ENCODE peak calls at places on chromosomes 4 and X, in nine cellular contexts. Z is OCI-LY7, Q is A549, G is lung, O is HCT116, J is tibial nerve, R is epithelial cell of proximal tubule, X is cardiac fibroblast, I is BE2C. N is an unnamed sample.

GRCh38 chr4:104896623-104897296 is 249.9 kb upstream of the TET2 start:
- DNase-seq in Z (no peak), Q (no peak), G (no peak), O (no peak), J (no peak), R (no peak), X (no peak), I (no peak), N (peak)

GRCh38 chr4:184599492-184600135 is 49.6 kb downstream of the CASP3 start:
- DNase-seq in Z (no peak), Q (no peak), G (no peak), O (no peak), J (no peak), R (peak), X (peak), I (no peak), N (no peak)

GRCh38 chr4:24924309-24924781 is 11.5 kb upstream of the CCDC149 start:
- DNase-seq in Z (no peak), Q (no peak), G (no peak), O (no peak), J (no peak), R (peak), X (peak), I (no peak), N (no peak)

GRCh38 chrX:150643271-150643670 is 49.9 kb upstream of the MTMR1 start:
- DNase-seq in Z (no peak), Q (no peak), G (no peak), O (no peak), J (no peak), R (no peak), X (peak), I (no peak), N (no peak)

GRCh38 chrX:9148626-9149385 is 114.9 kb upstream of the FAM9B start:
- DNase-seq in Z (no peak), Q (no peak), G (no peak), O (no peak), J (no peak), R (no peak), X (peak), I (no peak), N (no peak)

GRCh38 chr4:8303081-8303480 is 33.5 kb downstream of the HTRA3 start:
- DNase-seq in Z (no peak), Q (no peak), G (no peak), O (no peak), J (no peak), R (no peak), X (no peak), I (peak), N (no peak)

GRCh38 chr4:112296949-112297483 is at the start of gene ALPK1:
- DNase-seq in Z (peak), Q (peak), G (no peak), O (peak), J (peak), R (peak), X (peak), I (no peak), N (no peak)

GRCh38 chrX:26649534-26649933 is 433.6 kb downstream of the MAGEB5 start:
- DNase-seq in Z (peak), Q (peak), G (no peak), O (peak), J (no peak), R (no peak), X (peak), I (peak), N (peak)

GRCh38 chr4:85734446-85734845 is 259.5 kb downstream of the ARHGAP24 start:
- DNase-seq in Z (no peak), Q (no peak), G (no peak), O (peak), J (no peak), R (no peak), X (peak), I (peak), N (no peak)

GRCh38 chrX:45788941-45789348 is 588.3 kb upstream of the DIPK2B start:
- DNase-seq in Z (no peak), Q (no peak), G (no peak), O (no peak), J (no peak), R (no peak), X (peak), I (no peak), N (no peak)

GRCh38 chr4:10623862-10624261 is 60.7 kb downstream of the CLNK start:
- DNase-seq in Z (no peak), Q (no peak), G (no peak), O (no peak), J (no peak), R (no peak), X (no peak), I (no peak), N (no peak)

GRCh38 chr4:89193828-89194227 is 82.5 kb downstream of the TIGD2 start:
- DNase-seq in Z (no peak), Q (no peak), G (no peak), O (no peak), J (no peak), R (no peak), X (no peak), I (no peak), N (no peak)

GRCh38 chr4:147822128-147822527 is 90.2 kb downstream of the ARHGAP10 start:
- DNase-seq in Z (no peak), Q (no peak), G (peak), O (no peak), J (peak), R (no peak), X (peak), I (peak), N (no peak)

GRCh38 chrX:104564921-104565703 is 887 bp upstream of the IL1RAPL2 start:
- DNase-seq in Z (no peak), Q (no peak), G (no peak), O (no peak), J (no peak), R (no peak), X (no peak), I (no peak), N (no peak)

GRCh38 chr4:188915175-188915574 is 775.9 kb downstream of the TRIML1 start:
- DNase-seq in Z (no peak), Q (no peak), G (no peak), O (no peak), J (no peak), R (no peak), X (no peak), I (no peak), N (no peak)

GRCh38 chr4:2791518-2792395 is 1.1 kb upstream of the SH3BP2 start:
- DNase-seq in Z (no peak), Q (no peak), G (no peak), O (no peak), J (no peak), R (no peak), X (no peak), I (peak), N (no peak)

GRCh38 chrX:115952417-115953092 is 218.0 kb upstream of the AGTR2 start:
- DNase-seq in Z (no peak), Q (no peak), G (no peak), O (no peak), J (no peak), R (no peak), X (no peak), I (peak), N (no peak)

GRCh38 chr4:98210293-98210692 is 50.9 kb upstream of the RAP1GDS1 start:
- DNase-seq in Z (no peak), Q (no peak), G (no peak), O (no peak), J (no peak), R (no peak), X (no peak), I (no peak), N (no peak)

GRCh38 chr4:143389543-143390195 is 53.0 kb downstream of the GAB1 start:
- DNase-seq in Z (no peak), Q (no peak), G (no peak), O (no peak), J (no peak), R (no peak), X (peak), I (no peak), N (no peak)

GRCh38 chr4:7591409-7592063 is 156.8 kb upstream of the PSAPL1 start:
- DNase-seq in Z (no peak), Q (no peak), G (no peak), O (no peak), J (no peak), R (no peak), X (no peak), I (no peak), N (no peak)

GRCh38 chrX:8981742-8982141 is 52.2 kb downstream of the FAM9B start:
- DNase-seq in Z (no peak), Q (no peak), G (no peak), O (no peak), J (no peak), R (no peak), X (no peak), I (no peak), N (no peak)

GRCh38 chrX:18012974-18013373 is 151.9 kb upstream of the RAI2 start:
- DNase-seq in Z (no peak), Q (no peak), G (no peak), O (no peak), J (no peak), R (no peak), X (no peak), I (no peak), N (no peak)

DNA sequence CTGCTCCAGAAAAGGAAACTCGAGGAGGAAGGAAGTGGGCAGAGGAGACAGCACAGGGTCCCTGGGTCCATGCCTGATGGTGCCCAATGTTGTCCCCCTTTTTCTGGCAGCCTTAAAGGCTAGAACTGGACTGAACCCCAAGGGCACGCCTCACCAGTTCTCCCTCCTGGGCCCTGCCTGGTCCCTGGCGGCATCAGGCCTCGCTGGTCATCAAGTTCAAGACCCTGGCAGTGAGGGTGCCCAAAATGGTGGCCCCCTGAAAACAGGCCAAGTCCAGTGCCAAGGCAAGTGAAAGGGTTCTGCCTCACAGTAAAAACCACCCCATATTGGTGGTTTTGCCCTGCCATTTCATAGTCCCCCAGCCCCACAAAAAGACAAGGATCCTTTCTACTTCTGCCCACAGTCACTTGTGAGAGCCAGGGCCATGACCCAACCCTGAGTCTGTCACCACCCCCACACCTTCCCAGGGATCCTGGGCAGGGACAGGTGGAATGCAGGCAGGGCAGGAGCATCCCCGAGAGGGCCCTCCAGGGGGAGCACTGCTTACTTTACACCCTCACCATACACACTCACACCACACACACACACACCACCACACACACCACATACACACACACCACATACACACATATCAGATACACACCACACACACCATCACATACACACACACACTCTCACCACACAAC is 107.6 kb downstream of the DCTD start:
- DNase-seq in Z (no peak), Q (no peak), G (no peak), O (peak), J (no peak), R (no peak), X (no peak), I (no peak), N (no peak)
- TF ChIP-seq CTCF in Z (peak), Q (no peak), G (no peak), O (peak), J (no peak), R (no peak), X (no peak), I (peak), N (peak)

DNA sequence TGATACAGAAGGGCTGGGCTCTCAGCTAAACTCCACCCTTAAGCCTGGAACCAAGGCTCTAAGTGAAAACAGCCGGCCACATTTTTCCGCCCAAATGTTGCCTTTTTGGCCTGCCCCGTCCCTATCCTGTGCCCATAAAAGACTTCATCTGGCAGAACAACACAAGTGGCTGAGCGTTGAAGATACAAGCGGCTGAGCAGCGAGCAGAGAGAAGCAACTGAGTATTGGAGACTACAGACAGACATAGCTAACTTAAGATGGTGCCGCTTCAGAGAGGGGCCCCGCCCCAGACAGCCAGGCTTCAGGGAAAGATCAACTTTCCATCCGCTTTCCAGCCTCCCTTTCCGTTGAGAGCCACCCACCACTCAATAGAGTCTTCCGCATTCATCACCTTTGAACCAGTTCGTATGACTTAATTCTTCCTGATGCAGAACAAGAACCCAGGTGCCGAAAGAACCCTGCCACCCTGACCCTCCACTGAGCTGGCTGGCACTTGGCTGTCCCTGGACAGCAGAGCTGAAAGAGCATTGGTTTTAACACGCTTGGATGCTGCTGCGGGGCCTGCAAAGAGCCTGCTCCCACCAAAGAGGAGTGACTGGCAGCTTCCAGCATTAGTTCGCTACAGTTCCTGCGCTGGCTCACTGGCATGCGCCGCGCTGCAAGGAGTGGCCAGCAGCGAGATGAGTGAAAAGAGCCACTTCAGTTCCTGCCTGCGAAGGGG is 853.2 kb upstream of the INTU start:
- DNase-seq in Z (no peak), Q (no peak), G (no peak), O (no peak), J (peak), R (no peak), X (no peak), I (no peak), N (no peak)
- H3K4me3 ChIP-seq in Z (no peak), Q (no peak), G (no peak), O (no peak), J (no peak), R (no peak), X (no peak), I (no peak), N (no peak)

GRCh38 chr4:169945636-169946035 is 80.6 kb downstream of the MFAP3L start:
- DNase-seq in Z (no peak), Q (no peak), G (no peak), O (no peak), J (no peak), R (no peak), X (no peak), I (no peak), N (no peak)

GRCh38 chr4:169934794-169935400 is 91.3 kb downstream of the MFAP3L start:
- DNase-seq in Z (no peak), Q (no peak), G (no peak), O (no peak), J (no peak), R (no peak), X (no peak), I (no peak), N (no peak)

GRCh38 chr4:169941141-169941540 is 85.1 kb downstream of the MFAP3L start:
- DNase-seq in Z (no peak), Q (no peak), G (no peak), O (no peak), J (no peak), R (no peak), X (no peak), I (no peak), N (no peak)

DNA sequence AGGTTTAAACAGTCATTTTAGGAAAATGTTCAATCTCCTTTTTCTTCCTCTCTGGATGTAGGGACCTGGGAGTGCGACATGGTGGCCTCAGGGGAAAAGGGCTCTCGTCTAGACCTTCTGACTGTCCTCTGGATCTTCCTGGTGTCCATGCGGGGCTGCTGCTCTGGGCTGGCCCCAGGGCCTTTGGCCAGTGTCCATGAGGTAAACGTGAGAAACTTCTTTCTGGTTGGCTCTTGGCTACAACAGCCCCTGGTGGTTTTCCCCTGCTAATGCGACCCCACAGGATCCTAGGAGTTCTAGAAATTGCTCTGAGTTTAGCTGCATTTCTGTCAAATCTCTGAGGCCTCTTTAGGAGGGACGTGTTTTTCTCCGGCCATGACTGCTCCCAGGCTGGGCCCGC is 85.7 kb downstream of the MFAP3L start:
- DNase-seq in Z (no peak), Q (no peak), G (no peak), O (no peak), J (no peak), R (no peak), X (no peak), I (peak), N (no peak)
- TF ChIP-seq CTCF in Z (no peak), Q (no peak), G (no peak), O (peak), J (no peak), R (peak), X (no peak), I (peak), N (no peak)

GRCh38 chrX:16120431-16120830 is 2.9 kb upstream of the GRPR start:
- DNase-seq in Z (peak), Q (no peak), G (no peak), O (no peak), J (no peak), R (no peak), X (no peak), I (no peak), N (no peak)

GRCh38 chrX:16123222-16123786 is at the start of gene GRPR:
- DNase-seq in Z (peak), Q (peak), G (peak), O (peak), J (peak), R (peak), X (peak), I (peak), N (peak)

GRCh38 chrX:16130707-16131106 is 7.3 kb downstream of the GRPR start:
- DNase-seq in Z (no peak), Q (no peak), G (no peak), O (no peak), J (no peak), R (no peak), X (no peak), I (no peak), N (no peak)

GRCh38 chrX:16124201-16124600 is 836 bp downstream of the GRPR start:
- DNase-seq in Z (no peak), Q (no peak), G (no peak), O (no peak), J (no peak), R (no peak), X (no peak), I (no peak), N (no peak)

GRCh38 chrX:16125520-16126149 is 2.3 kb downstream of the GRPR start:
- DNase-seq in Z (no peak), Q (no peak), G (no peak), O (no peak), J (no peak), R (no peak), X (no peak), I (no peak), N (no peak)
- H3K4me3 ChIP-seq in Z (peak), Q (no peak), G (no peak), O (no peak), J (no peak), R (no peak), X (no peak), I (no peak), N (no peak)

GRCh38 chr4:113880240-113881028 is 99.0 kb downstream of the ARSJ start:
- DNase-seq in Z (no peak), Q (no peak), G (no peak), O (no peak), J (no peak), R (no peak), X (peak), I (no peak), N (no peak)

GRCh38 chr4:113882668-113883067 is 96.8 kb downstream of the ARSJ start:
- DNase-seq in Z (no peak), Q (no peak), G (no peak), O (no peak), J (no peak), R (no peak), X (peak), I (no peak), N (no peak)

GRCh38 chr4:113881256-113881655 is 98.2 kb downstream of the ARSJ start:
- DNase-seq in Z (no peak), Q (no peak), G (no peak), O (no peak), J (no peak), R (no peak), X (no peak), I (no peak), N (no peak)

GRCh38 chr4:113874480-113874879 is 105.0 kb downstream of the ARSJ start:
- DNase-seq in Z (no peak), Q (no peak), G (no peak), O (no peak), J (no peak), R (no peak), X (no peak), I (no peak), N (no peak)

GRCh38 chr4:113878718-113879117 is 100.7 kb downstream of the ARSJ start:
- DNase-seq in Z (peak), Q (no peak), G (no peak), O (no peak), J (no peak), R (peak), X (peak), I (peak), N (no peak)
- TF ChIP-seq CTCF in Z (peak), Q (peak), G (no peak), O (peak), J (no peak), R (peak), X (peak), I (peak), N (peak)

GRCh38 chrX:19912-20571 is 261.1 kb upstream of the PLCXD1 start:
- DNase-seq in Z (peak), Q (no peak), G (no peak), O (no peak), J (no peak), R (no peak), X (peak), I (peak), N (no peak)
- H3K4me3 ChIP-seq in Z (peak), Q (no peak), G (no peak), O (peak), J (no peak), R (peak), X (peak), I (peak), N (peak)

GRCh38 chrX:78119521-78120227 is 15.6 kb downstream of the PGK1 start:
- DNase-seq in Z (no peak), Q (no peak), G (no peak), O (no peak), J (no peak), R (no peak), X (no peak), I (no peak), N (no peak)
- TF ChIP-seq CTCF in Z (peak), Q (peak), G (no peak), O (peak), J (no peak), R (peak), X (peak), I (peak), N (no peak)

DNA sequence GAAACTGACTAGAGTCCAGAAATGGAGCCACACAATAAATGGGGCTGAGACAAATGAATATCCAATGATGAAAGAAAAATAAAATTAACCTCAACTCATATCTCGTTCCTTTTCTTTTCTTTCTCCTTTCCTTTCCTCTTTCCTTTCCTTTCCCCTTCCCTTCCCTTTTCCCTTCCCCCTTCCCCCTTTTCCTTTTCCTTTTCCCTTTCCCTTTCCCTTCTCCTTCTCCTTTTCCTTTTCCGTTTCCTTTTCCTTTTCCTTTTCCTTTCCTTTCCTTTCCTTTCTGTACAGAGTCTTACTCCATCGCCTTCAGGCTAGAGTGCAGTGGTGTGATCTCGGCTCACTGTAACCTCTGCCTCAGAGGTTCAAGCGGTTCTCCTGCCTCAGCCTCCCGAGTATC is 146.3 kb downstream of the RTL9 start:
- DNase-seq in Z (no peak), Q (no peak), G (no peak), O (no peak), J (no peak), R (no peak), X (no peak), I (no peak), N (no peak)
- H3K4me3 ChIP-seq in Z (no peak), Q (no peak), G (no peak), O (no peak), J (no peak), R (no peak), X (no peak), I (no peak), N (no peak)

GRCh38 chrX:3651272-3651671 is 62.2 kb downstream of the PRKX start:
- DNase-seq in Z (peak), Q (no peak), G (no peak), O (peak), J (no peak), R (no peak), X (peak), I (no peak), N (no peak)
- TF ChIP-seq CTCF in Z (peak), Q (peak), G (peak), O (peak), J (peak), R (peak), X (peak), I (peak), N (no peak)